ENCODE peak calls at places on chromosomes 6 and 20, in nine cellular contexts. Z is effector memory CD8-positive, alpha-beta T cell; T is NCI-H2171 treated with DMSO at 0.1 percent for 48 hours; P is type B pancreatic cell; A is neural crest cell; Q is Jurkat, Clone E6-1; V is psoas muscle; O is HFFc6; F is tibial nerve. Y is an unnamed sample.
A peak's percentile ranks its signal among the peaks of the same experiment; 100 is the strongest.

GRCh38 chr6:155274533-155274932 is 10.7 kb downstream of the CLDN20 start:
- DNase-seq in Z (no peak), T (no peak), P (no peak), A (no peak), Q (no peak), V (no peak), O (peak; percentile 49), F (no peak), Y (no peak)

GRCh38 chr20:43983359-43983758 is 68.7 kb downstream of the TOX2 start:
- DNase-seq in Z (peak; percentile 15), T (no peak), P (no peak), A (no peak), Q (no peak), V (no peak), O (no peak), F (no peak), Y (peak; percentile 44)

GRCh38 chr6:140554421-140554820 is 1180.0 kb upstream of the CITED2 start:
- DNase-seq in Z (no peak), T (no peak), P (no peak), A (no peak), Q (no peak), V (no peak), O (no peak), F (no peak), Y (no peak)

GRCh38 chr6:13077117-13077516 is 251.2 kb downstream of the TBC1D7 start:
- DNase-seq in Z (no peak), T (no peak), P (no peak), A (no peak), Q (no peak), V (no peak), O (no peak), F (no peak), Y (no peak)

GRCh38 chr20:9256359-9256758 is 187.5 kb downstream of the PLCB4 start:
- DNase-seq in Z (no peak), T (peak; percentile 96), P (no peak), A (no peak), Q (no peak), V (no peak), O (no peak), F (no peak), Y (no peak)

GRCh38 chr6:98944598-98945011 is 3.1 kb downstream of the FBXL4 start:
- DNase-seq in Z (no peak), T (no peak), P (no peak), A (no peak), Q (no peak), V (no peak), O (peak; percentile 28), F (no peak), Y (peak; percentile 53)

GRCh38 chr20:49171928-49172327 is 16.2 kb downstream of the STAU1 start:
- DNase-seq in Z (no peak), T (peak; percentile 23), P (no peak), A (no peak), Q (no peak), V (peak; percentile 23), O (no peak), F (no peak), Y (no peak)

GRCh38 chr6:170438402-170438753 is 114.7 kb downstream of the PSMB1 start:
- DNase-seq in Z (peak; percentile 11), T (peak; percentile 99), P (peak; percentile 86), A (peak; percentile 67), Q (no peak), V (peak; percentile 92), O (peak; percentile 99), F (peak; percentile 66), Y (peak; percentile 98)

GRCh38 chr20:11001767-11002540 is 328.2 kb upstream of the JAG1 start:
- DNase-seq in Z (no peak), T (no peak), P (no peak), A (no peak), Q (no peak), V (peak; percentile 21), O (peak; percentile 29), F (no peak), Y (peak; percentile 47)

GRCh38 chr20:39004508-39004907 is 42.4 kb downstream of the DHX35 start:
- DNase-seq in Z (no peak), T (peak; percentile 73), P (no peak), A (no peak), Q (no peak), V (no peak), O (no peak), F (no peak), Y (no peak)

GRCh38 chr6:95545691-95546090 is 31.6 kb upstream of the MANEA start:
- DNase-seq in Z (no peak), T (peak; percentile 89), P (no peak), A (no peak), Q (no peak), V (no peak), O (no peak), F (no peak), Y (no peak)

GRCh38 chr6:136090929-136091328 is 159.2 kb downstream of the MTFR2 start:
- DNase-seq in Z (no peak), T (no peak), P (no peak), A (no peak), Q (no peak), V (no peak), O (peak; percentile 43), F (no peak), Y (no peak)

GRCh38 chr6:6880745-6881437 is 226.9 kb upstream of the RREB1 start:
- DNase-seq in Z (no peak), T (no peak), P (no peak), A (no peak), Q (no peak), V (no peak), O (no peak), F (no peak), Y (peak; percentile 70)

GRCh38 chr20:44064501-44065400 is 122.2 kb downstream of the JPH2 start:
- DNase-seq in Z (no peak), T (no peak), P (peak; percentile 58), A (no peak), Q (no peak), V (no peak), O (no peak), F (no peak), Y (no peak)

GRCh38 chr6:42197574-42198362 is 3.0 kb upstream of the GUCA1B start:
- DNase-seq in Z (no peak), T (peak; percentile 91), P (no peak), A (no peak), Q (no peak), V (no peak), O (peak; percentile 72), F (no peak), Y (no peak)

GRCh38 chr20:50169329-50169823 is 15.9 kb upstream of the PEDS1 start:
- DNase-seq in Z (peak; percentile 88), T (peak; percentile 78), P (no peak), A (peak; percentile 89), Q (peak; percentile 62), V (peak; percentile 77), O (peak; percentile 62), F (peak; percentile 87), Y (peak; percentile 87)

GRCh38 chr6:89411269-89412070 is 603 bp downstream of the RRAGD start:
- DNase-seq in Z (peak; percentile 5), T (peak; percentile 59), P (peak; percentile 71), A (peak; percentile 46), Q (no peak), V (peak; percentile 64), O (no peak), F (no peak), Y (peak; percentile 70)

GRCh38 chr6:30893666-30894065 is 9.3 kb downstream of the DDR1 start:
- DNase-seq in Z (no peak), T (no peak), P (no peak), A (no peak), Q (no peak), V (no peak), O (no peak), F (no peak), Y (no peak)

GRCh38 chr6:111938710-111939109 is 65.5 kb upstream of the FYN start:
- DNase-seq in Z (no peak), T (peak; percentile 78), P (no peak), A (no peak), Q (no peak), V (no peak), O (peak; percentile 63), F (no peak), Y (no peak)

GRCh38 chr20:50876063-50876685 is 55.1 kb downstream of the ADNP start:
- DNase-seq in Z (no peak), T (no peak), P (no peak), A (no peak), Q (no peak), V (no peak), O (no peak), F (no peak), Y (no peak)

GRCh38 chr6:158006821-158007570 is 25.3 kb downstream of the SYNJ2 start:
- DNase-seq in Z (no peak), T (no peak), P (no peak), A (no peak), Q (no peak), V (no peak), O (no peak), F (no peak), Y (no peak)

GRCh38 chr6:53011993-53012392 is 16.9 kb upstream of the GSTA4 start:
- DNase-seq in Z (no peak), T (no peak), P (no peak), A (no peak), Q (no peak), V (no peak), O (peak; percentile 21), F (no peak), Y (peak; percentile 28)